ENCODE peak calls at places on chromosomes 3 and 15, in eight cellular contexts. H is NCI-H1092 treated with DMSO at 0.1 percent for 48 hours; W is NCI-H1105; J is caudate nucleus; P is COR-L47; Y is naive thymus-derived CD4-positive, alpha-beta T cell; X is HTR-8/SVneo; G is T-helper 9 cell. R is an unnamed sample.

GRCh38 chr3:14605070-14605469 is 46.5 kb upstream of the CCDC174 start:
- DNase-seq in W (no peak), P (no peak), Y (no peak), H (no peak), G (no peak), J (no peak), X (peak), R (no peak)

GRCh38 chr15:76199106-76200082 is 111.9 kb downstream of the ETFA start:
- DNase-seq in P (no peak), J (no peak), W (no peak), X (no peak), G (no peak), H (no peak), Y (no peak), R (no peak)

GRCh38 chr15:91857772-91858171 is 4.3 kb downstream of the SLCO3A1 start:
- DNase-seq in X (no peak), J (no peak), W (no peak), G (no peak), P (no peak), Y (peak), H (no peak), R (peak)

GRCh38 chr3:129261850-129262249 is 12.4 kb downstream of the COPG1 start:
- DNase-seq in Y (no peak), H (no peak), W (no peak), G (no peak), P (no peak), J (no peak), X (no peak), R (no peak)

GRCh38 chr15:69359724-69360123 is 54.4 kb upstream of the KIF23 start:
- DNase-seq in X (no peak), Y (no peak), G (no peak), W (no peak), J (no peak), H (no peak), P (no peak), R (no peak)

GRCh38 chr3:99846472-99846871 is 28.8 kb downstream of the CMSS1 start:
- DNase-seq in P (peak), X (no peak), W (no peak), Y (no peak), J (no peak), H (no peak), G (no peak), R (no peak)

GRCh38 chr15:83206971-83207621 is 527 bp downstream of the HDGFL3 start:
- DNase-seq in P (peak), G (no peak), H (peak), J (no peak), Y (no peak), W (no peak), X (peak), R (peak)

GRCh38 chr15:31360843-31361763 is 34.5 kb downstream of the KLF13 start:
- DNase-seq in G (peak), X (no peak), Y (peak), H (peak), W (peak), J (no peak), P (peak), R (peak)

GRCh38 chr3:127680146-127680661 is 7.5 kb downstream of the ABTB1 start:
- DNase-seq in W (no peak), X (no peak), G (no peak), Y (no peak), H (no peak), P (no peak), J (no peak), R (no peak)

GRCh38 chr3:61015840-61016239 is 235.4 kb downstream of the FHIT start:
- DNase-seq in G (no peak), P (no peak), J (no peak), W (no peak), H (no peak), Y (no peak), X (no peak), R (no peak)

GRCh38 chr3:25897019-25897418 is 107.1 kb downstream of the OXSM start:
- DNase-seq in J (no peak), G (no peak), X (peak), W (no peak), P (no peak), Y (no peak), H (peak), R (no peak)

GRCh38 chr3:141360888-141361598 is 7.3 kb upstream of the ZBTB38 start:
- DNase-seq in W (no peak), Y (peak), J (no peak), P (peak), G (no peak), X (peak), H (peak), R (no peak)

GRCh38 chr15:63374686-63375520 is 6.7 kb downstream of the CA12 start:
- DNase-seq in W (no peak), G (no peak), J (no peak), P (peak), X (peak), Y (no peak), H (peak), R (peak)

GRCh38 chr3:106611841-106612240 is 743.0 kb upstream of the CBLB start:
- DNase-seq in G (no peak), H (no peak), W (no peak), Y (no peak), J (no peak), X (no peak), P (no peak), R (no peak)

GRCh38 chr3:107283948-107284347 is 93.3 kb upstream of the CCDC54 start:
- DNase-seq in H (no peak), X (no peak), J (no peak), Y (no peak), G (no peak), P (no peak), W (no peak), R (no peak)

GRCh38 chr15:45253330-45253729 is 1.3 kb downstream of the SLC28A2 start:
- DNase-seq in G (no peak), H (no peak), Y (no peak), X (no peak), P (no peak), W (no peak), J (no peak), R (no peak)

GRCh38 chr15:38253448-38253847 is 812 bp downstream of the SPRED1 start:
- DNase-seq in W (no peak), Y (no peak), H (no peak), J (no peak), X (no peak), P (no peak), G (no peak), R (peak)

GRCh38 chr3:45554001-45554691 is 40.4 kb upstream of the LIMD1 start:
- DNase-seq in G (no peak), W (no peak), H (no peak), Y (no peak), J (no peak), X (peak), P (no peak), R (no peak)